ENCODE peak calls at places on chromosomes 5 and 9, in eight cellular contexts. J, E, H, M, A, B, X and F are unnamed samples. For H3K36me3, the result is how much of the 10 kb centered on the place peaks cover.

GRCh38 chr5:143402464-143403356 is 776 bp downstream of the NR3C1 start:
- DNase-seq in H (peak), E (peak), A (peak), B (peak), X (peak), M (peak), J (peak), F (peak)

GRCh38 chr5:54460181-54460919 is 4.9 kb downstream of the HSPB3 start:
- DNase-seq in E (peak), A (no peak), X (no peak), B (no peak), M (no peak), J (no peak), H (no peak), F (no peak)

GRCh38 chr9:38082456-38083287 is 13.6 kb upstream of the SHB start:
- DNase-seq in J (no peak), E (no peak), M (no peak), B (no peak), X (peak), A (no peak), H (no peak), F (no peak)

GRCh38 chr5:751496-751895 is 33.0 kb downstream of the ZDHHC11B start:
- DNase-seq in M (no peak), H (no peak), J (no peak), B (no peak), A (no peak), X (peak), E (no peak), F (peak)

GRCh38 chr9:136310273-136311030 is 6.6 kb upstream of the CCDC187 start:
- DNase-seq in J (no peak), A (no peak), H (peak), B (no peak), E (no peak), X (peak), M (no peak), F (no peak)

GRCh38 chr5:32572778-32573480 is 12.4 kb upstream of the SUB1 start:
- DNase-seq in X (no peak), J (no peak), H (no peak), E (no peak), A (no peak), B (no peak), M (no peak), F (no peak)

GRCh38 chr5:63916786-63917185 is 45.5 kb downstream of the HTR1A start:
- DNase-seq in A (no peak), E (peak), M (no peak), J (no peak), X (no peak), H (no peak), B (no peak), F (no peak)

GRCh38 chr9:20988916-20989315 is 42.5 kb downstream of the HACD4 start:
- DNase-seq in A (peak), J (no peak), M (no peak), B (no peak), E (peak), X (no peak), H (no peak), F (no peak)

GRCh38 chr9:125632321-125633115 is 74.5 kb downstream of the MAPKAP1 start:
- DNase-seq in J (no peak), M (no peak), X (no peak), B (no peak), H (peak), A (peak), E (peak), F (no peak)

GRCh38 chr5:57862471-57863282 is 380.1 kb upstream of the ACTBL2 start:
- DNase-seq in E (peak), A (no peak), H (peak), B (no peak), J (no peak), M (no peak), X (no peak), F (no peak)

GRCh38 chr5:95817430-95817829 is 5.1 kb downstream of the GLRX start:
- DNase-seq in A (no peak), M (no peak), H (no peak), J (no peak), E (peak), X (no peak), B (no peak), F (no peak)

GRCh38 chr5:88813805-88814584 is 69.0 kb downstream of the MEF2C start:
- DNase-seq in H (no peak), X (no peak), A (no peak), J (no peak), E (peak), M (no peak), B (no peak), F (no peak)

GRCh38 chr5:98275980-98276379 is 497.5 kb upstream of the RGMB start:
- DNase-seq in B (no peak), E (no peak), X (no peak), A (no peak), H (no peak), J (no peak), M (no peak), F (no peak)

GRCh38 chr5:43121565-43122484 is 1.1 kb downstream of the ZNF131 start:
- DNase-seq in M (no peak), H (peak), J (peak), A (peak), E (peak), B (no peak), X (no peak), F (no peak)

GRCh38 chr5:43129161-43129560 is 8.4 kb downstream of the ZNF131 start:
- DNase-seq in X (no peak), M (no peak), A (no peak), J (no peak), E (no peak), B (no peak), H (no peak), F (no peak)

GRCh38 chr5:43120720-43121564 is at the start of gene ZNF131:
- DNase-seq in X (peak), A (peak), B (peak), E (peak), M (peak), H (peak), J (peak), F (peak)

DNA sequence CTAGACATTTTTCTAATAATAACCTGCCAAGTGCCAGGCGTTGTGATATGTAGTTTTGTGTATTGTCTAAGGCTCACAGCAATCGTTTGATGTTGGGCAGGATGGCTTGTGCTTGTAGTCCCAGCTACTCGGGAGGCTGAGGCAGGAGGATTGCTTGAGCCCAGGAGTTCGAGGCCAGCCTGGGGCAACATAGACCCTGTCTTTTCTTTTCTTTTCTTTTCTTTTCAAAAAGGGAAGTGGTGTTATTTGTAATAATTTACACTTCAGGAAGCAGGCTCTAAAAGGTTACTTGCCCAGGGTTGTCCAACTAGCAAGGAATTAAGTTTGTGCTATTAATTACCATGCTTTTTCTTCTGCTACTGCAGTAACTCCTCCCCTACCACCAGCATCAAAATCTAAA is 3.2 kb downstream of the ZNF131 start:
- DNase-seq in M (no peak), J (no peak), E (no peak), B (no peak), X (no peak), H (no peak), A (no peak), F (no peak)
- H3K36me3 ChIP-seq in M (under half), J (under half), E (under half), B (under half), X (under half), H (under half), A (under half), F (half or more)

DNA sequence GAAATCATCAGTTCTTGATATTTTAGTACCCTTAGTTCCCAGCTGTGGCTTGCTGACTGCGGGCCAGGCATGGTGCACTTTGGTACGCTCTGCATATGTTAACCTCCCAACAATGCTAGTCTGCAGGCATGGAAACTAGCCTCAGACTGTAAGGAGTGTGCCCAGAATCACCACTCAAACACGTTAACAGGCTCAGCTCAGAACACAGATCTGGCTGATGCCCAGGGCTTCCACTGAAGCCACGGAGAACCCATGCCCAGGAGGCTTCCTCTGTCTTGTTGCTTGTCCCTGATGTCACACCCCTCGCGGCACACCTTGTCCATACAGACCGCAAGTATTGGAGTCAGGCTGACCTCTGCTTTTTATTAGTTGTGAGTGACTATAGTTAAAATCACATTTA is 187.2 kb upstream of the OTULINL start:
- DNase-seq in B (peak), J (no peak), E (no peak), A (no peak), M (no peak), H (no peak), X (no peak), F (no peak)
- H3K36me3 ChIP-seq in B (half or more), J (under half), E (half or more), A (under half), M (half or more), H (under half), X (under half), F (half or more)

DNA sequence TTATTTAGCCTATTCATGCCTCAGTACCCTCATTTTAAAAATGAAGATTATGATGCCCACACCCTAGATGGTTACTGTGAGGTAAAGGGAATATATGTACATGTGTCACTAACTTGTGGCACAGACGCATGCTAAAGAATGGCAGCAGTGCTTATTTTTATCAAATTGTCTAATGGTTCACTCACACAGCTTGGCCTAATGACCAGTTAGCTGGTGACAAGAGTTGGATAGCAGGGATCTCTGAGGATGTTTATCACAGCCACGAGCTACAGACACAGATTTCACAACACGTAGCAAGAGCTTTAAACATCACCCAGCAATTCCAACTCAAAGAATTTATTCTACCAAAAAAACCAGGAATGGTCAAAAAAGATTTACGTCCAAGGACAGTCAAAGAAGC is 7.2 kb downstream of the BAG1 start:
- DNase-seq in H (no peak), X (no peak), J (no peak), M (no peak), A (no peak), E (no peak), B (no peak), F (no peak)
- H3K36me3 ChIP-seq in H (under half), X (half or more), J (half or more), M (half or more), A (under half), E (half or more), B (half or more), F (half or more)

DNA sequence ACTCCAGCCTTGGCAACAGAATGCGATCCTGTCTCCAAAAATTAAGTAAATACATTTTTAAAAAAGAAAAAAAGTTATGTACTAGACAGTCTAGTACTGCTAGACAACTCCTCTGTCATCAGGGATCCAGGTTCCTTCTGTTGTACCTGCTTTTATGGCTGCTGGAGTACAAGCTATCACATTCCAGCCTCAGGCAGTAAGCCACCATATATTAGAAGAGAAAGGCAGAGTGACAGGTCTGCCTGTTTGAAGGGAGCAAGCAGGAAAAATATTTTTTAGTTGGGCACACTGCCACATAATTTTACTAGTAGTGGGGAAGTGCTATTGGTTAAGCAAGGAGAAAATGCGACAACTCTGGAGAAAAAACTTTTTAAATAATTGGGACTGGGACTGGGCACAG is 10.9 kb downstream of the RPS6 start:
- DNase-seq in A (no peak), X (no peak), H (no peak), E (no peak), B (no peak), J (no peak), M (no peak), F (no peak)
- H3K36me3 ChIP-seq in A (under half), X (under half), H (under half), E (under half), B (half or more), J (under half), M (half or more), F (half or more)